ENCODE peak calls at places on chromosomes 3 and 15, in nine cellular contexts. Y is fibroblast of mammary gland, N is astrocyte of the spinal cord, J is brain microvascular endothelial cell, I is CD14-positive monocyte, S is AG04450, U is AG04449, C is HepG2, F is B cell. D is an unnamed sample.

GRCh38 chr15:29476503-29477080 is 207.0 kb upstream of the NSMCE3 start:
- DNase-seq in Y (no peak), N (no peak), J (no peak), I (no peak), S (no peak), U (no peak), C (no peak), F (no peak), D (no peak)

GRCh38 chr3:150317469-150317868 is 90.6 kb upstream of the TSC22D2 start:
- DNase-seq in Y (no peak), N (no peak), J (no peak), I (no peak), S (no peak), U (no peak), C (peak), F (no peak), D (no peak)

GRCh38 chr3:160159806-160160205 is 65.4 kb upstream of the C3orf80 start:
- DNase-seq in Y (no peak), N (no peak), J (no peak), I (no peak), S (no peak), U (no peak), C (no peak), F (no peak), D (no peak)

GRCh38 chr15:57496946-57497944 is 94.5 kb upstream of the MYZAP start:
- DNase-seq in Y (no peak), N (no peak), J (no peak), I (no peak), S (no peak), U (no peak), C (peak), F (no peak), D (peak)

GRCh38 chr15:29133791-29134190 is 135.8 kb downstream of the NSMCE3 start:
- DNase-seq in Y (no peak), N (no peak), J (no peak), I (peak), S (no peak), U (no peak), C (no peak), F (no peak), D (no peak)

GRCh38 chr3:188801393-188801792 is 370.4 kb upstream of the TPRG1 start:
- DNase-seq in Y (no peak), N (no peak), J (no peak), I (no peak), S (no peak), U (no peak), C (no peak), F (no peak), D (no peak)

GRCh38 chr3:62144482-62144881 is 228.9 kb downstream of the FEZF2 start:
- DNase-seq in Y (no peak), N (no peak), J (no peak), I (no peak), S (no peak), U (no peak), C (no peak), F (no peak), D (no peak)

GRCh38 chr3:49790626-49791411 is 4.5 kb upstream of the IP6K1 start:
- DNase-seq in Y (no peak), N (no peak), J (no peak), I (no peak), S (no peak), U (no peak), C (no peak), F (no peak), D (no peak)

GRCh38 chr3:69890691-69891090 is 108.8 kb upstream of the SAMMSON start:
- DNase-seq in Y (no peak), N (no peak), J (no peak), I (no peak), S (no peak), U (no peak), C (no peak), F (no peak), D (no peak)

GRCh38 chr3:31407665-31408064 is 125.1 kb upstream of the STT3B start:
- DNase-seq in Y (peak), N (peak), J (peak), I (no peak), S (no peak), U (no peak), C (no peak), F (no peak), D (no peak)

GRCh38 chr3:187949093-187949820 is 204.0 kb upstream of the BCL6 start:
- DNase-seq in Y (no peak), N (no peak), J (no peak), I (no peak), S (no peak), U (no peak), C (no peak), F (no peak), D (no peak)

GRCh38 chr3:79366414-79366813 is 401.4 kb downstream of the ROBO1 start:
- DNase-seq in Y (no peak), N (peak), J (no peak), I (no peak), S (no peak), U (no peak), C (no peak), F (no peak), D (no peak)

GRCh38 chr15:81504170-81504905 is 130.3 kb upstream of the TMC3 start:
- DNase-seq in Y (peak), N (peak), J (peak), I (no peak), S (no peak), U (peak), C (no peak), F (no peak), D (peak)

GRCh38 chr15:43266386-43266785 is 342 bp downstream of the TGM5 start:
- DNase-seq in Y (no peak), N (no peak), J (no peak), I (no peak), S (no peak), U (no peak), C (no peak), F (no peak), D (no peak)

GRCh38 chr15:43270113-43270665 is 3.5 kb upstream of the TGM5 start:
- DNase-seq in Y (no peak), N (no peak), J (no peak), I (no peak), S (no peak), U (no peak), C (no peak), F (no peak), D (no peak)

GRCh38 chr15:43267439-43267838 is 711 bp upstream of the TGM5 start:
- DNase-seq in Y (no peak), N (no peak), J (no peak), I (no peak), S (no peak), U (no peak), C (no peak), F (no peak), D (no peak)

GRCh38 chr15:43266834-43267233 is at the start of gene TGM5:
- DNase-seq in Y (no peak), N (no peak), J (no peak), I (no peak), S (no peak), U (no peak), C (no peak), F (no peak), D (peak)

DNA sequence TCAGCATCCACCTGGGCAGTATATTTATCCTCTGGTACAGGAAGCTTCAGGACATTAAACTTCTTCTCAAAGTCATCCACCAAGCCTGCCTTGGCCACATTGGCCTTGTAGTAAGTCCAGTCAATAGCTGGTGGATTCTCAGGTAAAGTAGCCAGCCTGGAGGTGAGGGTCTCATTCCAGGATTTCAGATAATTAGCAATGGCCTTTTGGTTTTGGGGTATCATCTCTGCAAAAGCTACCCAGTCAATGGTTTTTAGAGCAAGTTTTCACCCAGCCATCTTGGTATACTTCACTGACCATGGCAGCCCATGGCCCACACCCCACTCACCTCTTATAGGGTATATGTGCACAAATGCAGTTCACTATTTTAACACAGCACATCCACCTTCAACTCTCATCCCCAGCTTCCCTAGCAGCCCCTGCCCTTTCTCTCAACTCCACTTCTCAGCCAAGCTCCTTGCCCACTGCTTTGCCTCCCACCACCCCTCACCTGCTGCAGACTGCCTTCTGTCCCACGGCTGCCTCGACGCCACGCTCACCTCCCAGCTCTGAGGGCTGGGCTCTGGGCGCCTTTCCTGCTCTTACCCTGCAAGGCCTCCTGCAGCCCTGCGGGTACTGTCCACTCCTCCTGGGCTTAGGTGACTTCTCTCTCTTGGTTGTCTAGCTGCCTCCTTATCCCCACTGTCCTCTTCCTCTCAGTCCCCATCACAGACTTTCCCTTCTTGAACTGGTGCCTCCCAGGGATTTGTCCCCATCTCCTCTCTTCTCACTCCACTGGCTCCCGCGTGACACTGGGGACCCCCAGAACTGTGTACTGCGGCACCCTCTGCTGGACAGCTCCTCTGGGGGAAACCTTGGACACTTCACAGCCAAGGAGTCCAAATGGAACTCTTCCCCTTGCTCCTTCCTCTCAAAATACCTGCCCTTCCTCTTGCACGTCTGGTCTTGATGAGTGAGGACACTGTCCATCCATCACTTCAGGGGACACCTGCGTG is 1.7 kb upstream of the TGM5 start:
- DNase-seq in Y (no peak), N (peak), J (no peak), I (no peak), S (no peak), U (no peak), C (peak), F (no peak), D (no peak)
- TF ChIP-seq CTCF in Y (peak), N (peak), J (peak), I (no peak), S (peak), U (peak), C (peak), F (no peak), D (no peak)

GRCh38 chr3:72265250-72265649 is 480.3 kb upstream of the PROK2 start:
- DNase-seq in Y (peak), N (no peak), J (no peak), I (no peak), S (no peak), U (no peak), C (no peak), F (no peak), D (no peak)

GRCh38 chr3:72263223-72264015 is 478.5 kb upstream of the PROK2 start:
- DNase-seq in Y (peak), N (no peak), J (no peak), I (no peak), S (no peak), U (no peak), C (no peak), F (no peak), D (no peak)

GRCh38 chr3:72261566-72262564 is 476.9 kb upstream of the PROK2 start:
- DNase-seq in Y (no peak), N (no peak), J (no peak), I (no peak), S (no peak), U (no peak), C (no peak), F (no peak), D (no peak)

GRCh38 chr3:72262707-72263106 is 477.8 kb upstream of the PROK2 start:
- DNase-seq in Y (no peak), N (no peak), J (no peak), I (no peak), S (no peak), U (no peak), C (no peak), F (no peak), D (no peak)

DNA sequence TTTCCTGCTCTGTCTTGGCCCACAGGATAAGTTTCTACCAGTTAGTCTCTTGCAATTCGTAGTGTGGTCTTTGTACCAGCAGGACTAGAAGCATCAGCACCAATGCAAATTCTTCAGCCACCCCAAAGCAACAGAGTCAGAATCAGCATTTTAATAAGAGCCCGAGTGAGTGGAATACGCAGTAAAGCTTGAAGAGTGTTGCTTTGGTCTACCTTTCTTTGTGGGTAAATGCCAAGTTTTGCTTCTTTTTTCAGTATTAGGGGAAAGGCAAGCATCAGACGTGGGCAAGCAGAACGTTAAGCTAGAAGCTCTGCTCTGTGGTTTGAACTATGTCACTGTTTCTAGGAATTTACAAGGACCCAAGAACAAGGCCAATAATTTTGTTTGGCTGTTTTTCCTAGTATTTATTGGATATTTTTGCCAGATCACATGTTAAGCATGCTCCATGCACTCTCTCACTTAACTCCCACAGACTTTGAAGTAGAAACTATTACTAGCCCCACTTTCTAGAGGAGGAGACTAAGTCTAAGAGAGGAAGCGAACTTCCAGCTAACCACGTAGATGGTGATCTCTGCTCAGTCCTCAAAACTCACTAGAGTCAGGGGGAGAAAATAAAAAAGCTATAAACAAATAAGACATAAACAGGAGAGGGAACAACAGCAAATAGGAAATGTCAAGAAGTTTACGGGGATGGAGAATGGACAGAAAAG is 480.9 kb upstream of the PROK2 start:
- DNase-seq in Y (no peak), N (no peak), J (no peak), I (no peak), S (no peak), U (no peak), C (no peak), F (no peak), D (no peak)
- TF ChIP-seq CTCF in Y (no peak), N (no peak), J (no peak), I (no peak), S (no peak), U (no peak), C (no peak), F (no peak), D (no peak)

GRCh38 chr3:131048030-131048429 is 21.4 kb downstream of the NEK11 start:
- DNase-seq in Y (no peak), N (no peak), J (no peak), I (no peak), S (no peak), U (no peak), C (no peak), F (no peak), D (no peak)

GRCh38 chr3:131047582-131047981 is 20.9 kb downstream of the NEK11 start:
- DNase-seq in Y (no peak), N (no peak), J (no peak), I (no peak), S (no peak), U (no peak), C (peak), F (no peak), D (no peak)

GRCh38 chr3:131053021-131053420 is 26.3 kb downstream of the NEK11 start:
- DNase-seq in Y (peak), N (peak), J (no peak), I (no peak), S (no peak), U (no peak), C (no peak), F (no peak), D (no peak)
- TF ChIP-seq CTCF in Y (peak), N (peak), J (peak), I (no peak), S (peak), U (no peak), C (no peak), F (no peak), D (peak)

GRCh38 chr15:62619526-62619925 is 423.0 kb upstream of the TPM1 start:
- DNase-seq in Y (no peak), N (no peak), J (no peak), I (no peak), S (no peak), U (no peak), C (no peak), F (no peak), D (no peak)

GRCh38 chr15:62617741-62618140 is 424.8 kb upstream of the TPM1 start:
- DNase-seq in Y (peak), N (no peak), J (no peak), I (no peak), S (no peak), U (no peak), C (no peak), F (no peak), D (no peak)

GRCh38 chr15:62619105-62619504 is 423.4 kb upstream of the TPM1 start:
- DNase-seq in Y (peak), N (no peak), J (no peak), I (no peak), S (no peak), U (no peak), C (no peak), F (no peak), D (no peak)

GRCh38 chr15:62616746-62617145 is 425.8 kb upstream of the TPM1 start:
- DNase-seq in Y (no peak), N (no peak), J (no peak), I (no peak), S (no peak), U (no peak), C (no peak), F (no peak), D (no peak)

DNA sequence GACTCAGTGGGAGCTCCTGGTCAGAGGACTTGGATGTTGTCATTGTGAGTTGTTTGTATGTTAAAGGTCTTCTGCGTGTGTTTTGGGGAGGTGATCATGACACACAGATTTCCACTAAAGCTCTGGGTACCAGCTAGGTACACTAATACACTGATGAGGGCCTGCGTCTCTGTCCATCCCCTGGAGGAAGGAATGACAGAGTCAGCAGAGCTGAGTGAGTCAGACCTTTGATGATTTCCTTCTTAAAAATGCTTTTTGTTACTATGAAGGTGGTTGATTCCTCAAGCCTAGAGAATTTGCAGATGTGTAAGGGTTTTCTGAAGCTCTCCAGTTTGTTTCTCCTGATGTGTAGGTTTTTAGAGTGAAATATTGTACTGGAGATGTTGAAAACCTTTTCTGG is 424.1 kb upstream of the TPM1 start:
- DNase-seq in Y (peak), N (peak), J (peak), I (no peak), S (peak), U (peak), C (no peak), F (no peak), D (no peak)
- TF ChIP-seq CTCF in Y (peak), N (peak), J (peak), I (no peak), S (peak), U (peak), C (no peak), F (no peak), D (no peak)

DNA sequence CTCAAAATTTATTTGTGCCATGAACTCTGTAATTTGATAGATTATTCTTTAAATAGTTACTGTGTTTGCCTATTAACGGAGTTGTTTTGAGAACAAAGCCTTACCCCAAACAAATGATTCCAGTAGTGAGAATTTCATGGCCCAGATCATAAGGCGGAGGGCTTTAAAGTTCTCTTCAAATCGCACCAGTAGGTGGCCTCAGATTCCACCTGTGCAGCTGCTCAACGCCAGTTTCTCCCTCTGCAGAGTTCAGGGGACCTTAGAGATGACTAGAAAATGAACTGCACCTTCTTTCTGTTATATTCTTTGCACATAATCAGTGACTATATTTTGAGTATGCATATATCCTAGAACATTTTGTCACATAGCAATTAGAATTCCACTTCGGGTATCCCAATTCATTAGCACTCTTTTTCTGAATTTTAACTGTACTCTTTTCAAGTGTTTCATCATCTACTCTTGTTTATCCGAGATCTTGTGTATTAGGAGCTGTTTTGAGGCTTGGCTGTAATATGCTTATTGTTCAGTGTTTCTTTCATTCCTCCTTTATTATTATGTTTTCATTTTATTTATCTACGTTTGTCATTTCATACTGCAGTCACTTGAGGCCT is 232.6 kb upstream of the CHRM5 start:
- DNase-seq in Y (peak), N (peak), J (no peak), I (no peak), S (no peak), U (no peak), C (peak), F (no peak), D (peak)
- TF ChIP-seq CTCF in Y (peak), N (peak), J (peak), I (peak), S (peak), U (peak), C (peak), F (no peak), D (no peak)

GRCh38 chr15:56249080-56249479 is 5.4 kb upstream of the RFX7 start:
- DNase-seq in Y (peak), N (peak), J (peak), I (no peak), S (no peak), U (peak), C (peak), F (no peak), D (peak)
- TF ChIP-seq CTCF in Y (peak), N (peak), J (peak), I (no peak), S (peak), U (peak), C (peak), F (no peak), D (no peak)

GRCh38 chr3:24359645-24360462 is 134.8 kb downstream of the THRB start:
- DNase-seq in Y (no peak), N (no peak), J (no peak), I (no peak), S (no peak), U (no peak), C (no peak), F (no peak), D (peak)
- TF ChIP-seq CTCF in Y (peak), N (no peak), J (peak), I (no peak), S (no peak), U (no peak), C (peak), F (no peak), D (no peak)

GRCh38 chr3:124802702-124803101 is 72.5 kb downstream of the UMPS start:
- DNase-seq in Y (no peak), N (no peak), J (no peak), I (no peak), S (no peak), U (no peak), C (no peak), F (no peak), D (no peak)
- TF ChIP-seq CTCF in Y (no peak), N (no peak), J (no peak), I (no peak), S (no peak), U (no peak), C (no peak), F (no peak), D (no peak)